ENCODE peak calls at places on chromosomes 1 and 21, in five cellular contexts. B is transverse colon; W is PC-3; V is A549; T is CD4-positive, alpha-beta memory T cell. G is an unnamed sample. For H3K4me1, the result is how much of the 10 kb centered on the place peaks cover.

GRCh38 chr1:93344484-93344883 is 1.2 kb upstream of the DR1 start:
- DNase-seq in W (no peak), V (no peak), B (no peak), T (no peak), G (no peak)

GRCh38 chr21:35587841-35588390 is 472.4 kb downstream of the SETD4 start:
- DNase-seq in V (no peak), T (no peak), W (no peak), B (no peak), G (no peak)

GRCh38 chr1:232524056-232524455 is 105.9 kb downstream of the SIPA1L2 start:
- DNase-seq in T (no peak), B (no peak), V (no peak), W (peak), G (no peak)

GRCh38 chr1:119565131-119565772 is 58.2 kb downstream of the HSD3B1 start:
- DNase-seq in V (no peak), B (no peak), T (no peak), W (peak), G (no peak)

GRCh38 chr1:87833158-87833557 is 504.5 kb downstream of the LMO4 start:
- DNase-seq in W (peak), T (no peak), V (no peak), B (no peak), G (no peak)

GRCh38 chr1:89598450-89599331 is 34.2 kb upstream of the LRRC8C start:
- DNase-seq in V (peak), T (peak), B (no peak), W (peak), G (no peak)

GRCh38 chr1:31760422-31760900 is 3.7 kb downstream of the ADGRB2 start:
- DNase-seq in B (no peak), V (no peak), T (peak), W (peak), G (no peak)

GRCh38 chr21:46368533-46369285 is 44.8 kb downstream of the PCNT start:
- DNase-seq in W (no peak), V (no peak), T (peak), B (no peak), G (no peak)

GRCh38 chr1:79295967-79296366 is 289.4 kb upstream of the ADGRL4 start:
- DNase-seq in T (no peak), V (no peak), B (no peak), W (no peak), G (no peak)

GRCh38 chr1:15994590-15995351 is 9.3 kb upstream of the SRARP start:
- DNase-seq in B (peak), T (peak), W (peak), V (peak), G (peak)

GRCh38 chr1:95926331-95926730 is 692.3 kb downstream of the RWDD3 start:
- DNase-seq in T (no peak), W (no peak), B (no peak), V (no peak), G (no peak)

GRCh38 chr1:30768830-30769718 is 11.5 kb upstream of the LAPTM5 start:
- DNase-seq in B (no peak), W (no peak), V (no peak), T (no peak), G (no peak)

GRCh38 chr1:55898191-55898590 is 681.2 kb downstream of the PLPP3 start:
- DNase-seq in V (peak), W (peak), B (no peak), T (no peak), G (no peak)

GRCh38 chr1:165290143-165290542 is 66.4 kb downstream of the LMX1A start:
- DNase-seq in V (peak), T (no peak), W (peak), B (no peak), G (no peak)

GRCh38 chr1:3674100-3675094 is 22.1 kb downstream of the TP73 start:
- DNase-seq in W (no peak), T (no peak), B (no peak), V (no peak), G (no peak)

GRCh38 chr1:41983451-41983850 is 64.7 kb upstream of the HIVEP3 start:
- DNase-seq in B (no peak), V (no peak), T (no peak), W (peak), G (no peak)

GRCh38 chr1:45348020-45348419 is 7.8 kb upstream of the MUTYH start:
- DNase-seq in V (no peak), W (peak), T (no peak), B (no peak), G (no peak)

GRCh38 chr1:180192172-180192571 is 37.5 kb downstream of the QSOX1 start:
- DNase-seq in T (no peak), V (no peak), W (no peak), B (no peak), G (no peak)

GRCh38 chr1:50705699-50706098 is 254.4 kb downstream of the FAF1 start:
- DNase-seq in B (no peak), V (no peak), W (no peak), T (no peak), G (peak)

GRCh38 chr1:77371396-77371795 is 89.6 kb downstream of the AK5 start:
- DNase-seq in V (no peak), B (no peak), T (no peak), W (no peak), G (no peak)

GRCh38 chr1:31297273-31298247 is 728 bp downstream of the ZCCHC17 start:
- DNase-seq in T (peak), V (no peak), W (peak), B (no peak), G (no peak)

GRCh38 chr1:178931843-178932551 is 61.1 kb upstream of the ANGPTL1 start:
- DNase-seq in W (no peak), T (no peak), V (no peak), B (peak), G (no peak)

GRCh38 chr1:176976236-176976635 is 188.3 kb downstream of the ASTN1 start:
- DNase-seq in W (no peak), V (no peak), T (no peak), B (no peak), G (no peak)

GRCh38 chr1:28577052-28577678 is 14.9 kb upstream of the RAB42 start:
- DNase-seq in T (no peak), B (no peak), V (no peak), W (no peak), G (no peak)

GRCh38 chr1:95547000-95547399 is 313.0 kb downstream of the RWDD3 start:
- DNase-seq in T (no peak), B (no peak), V (no peak), W (no peak), G (no peak)

GRCh38 chr1:160539896-160540858 is 17.1 kb upstream of the SLAMF6 start:
- DNase-seq in T (peak), B (peak), V (no peak), W (no peak), G (no peak)

GRCh38 chr1:16438516-16438915 is 1.3 kb upstream of the SPATA21 start:
- DNase-seq in T (no peak), B (no peak), V (no peak), W (no peak), G (no peak)

GRCh38 chr21:39430457-39430856 is 15.1 kb downstream of the LCA5L start:
- DNase-seq in B (no peak), W (no peak), V (no peak), T (no peak), G (no peak)

GRCh38 chr1:237873487-237873927 is 17.2 kb downstream of the ZP4 start:
- DNase-seq in T (no peak), W (peak), B (no peak), V (peak), G (no peak)

GRCh38 chr21:36260030-36260787 is 59.8 kb upstream of the MORC3 start:
- DNase-seq in V (peak), B (peak), T (peak), W (peak), G (peak)

GRCh38 chr1:6083801-6084467 is 38.2 kb downstream of the KCNAB2 start:
- DNase-seq in T (no peak), B (no peak), W (no peak), V (no peak), G (no peak)

GRCh38 chr1:95778217-95778616 is 544.2 kb downstream of the RWDD3 start:
- DNase-seq in W (no peak), V (no peak), B (no peak), T (no peak), G (no peak)

GRCh38 chr1:1437904-1438376 is 2.5 kb downstream of the VWA1 start:
- DNase-seq in B (peak), W (no peak), V (peak), T (no peak), G (no peak)
- H3K4me1 ChIP-seq in B (half or more), W (under half), V (under half), T (under half), G (under half)

GRCh38 chr1:226638608-226639007 is 90.0 kb downstream of the STUM start:
- DNase-seq in B (peak), W (no peak), V (no peak), T (no peak), G (peak)

GRCh38 chr1:226641671-226642231 is 93.2 kb downstream of the STUM start:
- DNase-seq in V (no peak), T (no peak), B (no peak), W (no peak), G (no peak)

GRCh38 chr1:226639631-226640061 is 91.1 kb downstream of the STUM start:
- DNase-seq in B (no peak), W (no peak), T (no peak), V (no peak), G (no peak)

GRCh38 chr1:226640737-226641136 is 92.2 kb downstream of the STUM start:
- DNase-seq in W (no peak), T (no peak), V (no peak), B (no peak), G (no peak)

DNA sequence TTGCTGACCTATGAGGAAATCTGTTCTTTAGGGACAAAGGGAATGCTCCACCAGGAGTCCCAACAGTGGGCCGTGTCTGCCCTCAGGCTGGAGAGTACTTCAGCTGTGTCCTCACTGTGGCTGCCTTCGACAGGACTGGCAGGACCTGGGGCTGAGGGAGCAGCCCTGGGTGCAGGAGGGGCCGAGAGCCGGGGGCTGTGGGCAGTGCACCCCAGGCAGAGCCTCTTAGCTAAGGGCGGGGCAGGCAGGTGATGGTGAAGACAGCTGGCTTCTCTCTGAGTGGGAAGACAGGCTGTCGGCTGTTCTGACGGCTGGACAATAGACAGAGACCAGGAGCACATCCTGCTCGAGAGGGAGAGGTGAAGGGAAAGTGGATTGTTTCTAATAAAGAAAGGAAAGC is 91.7 kb downstream of the STUM start:
- DNase-seq in W (no peak), T (no peak), V (no peak), B (no peak), G (no peak)
- H3K4me1 ChIP-seq in W (under half), T (half or more), V (under half), B (under half), G (under half)

GRCh38 chr1:145959333-145959732 is 1.5 kb upstream of the LIX1L start:
- DNase-seq in T (no peak), B (no peak), V (no peak), W (no peak), G (no peak)
- H3K4me1 ChIP-seq in T (half or more), B (half or more), V (half or more), W (half or more), G (under half)

GRCh38 chr1:235421751-235422150 is 54.5 kb downstream of the TBCE start:
- DNase-seq in V (no peak), W (no peak), B (no peak), T (no peak), G (no peak)
- H3K4me1 ChIP-seq in V (under half), W (under half), B (under half), T (under half), G (under half)

GRCh38 chr1:223700942-223701637 is 11.2 kb upstream of the CAPN2 start:
- DNase-seq in V (peak), B (no peak), T (no peak), W (peak), G (no peak)

GRCh38 chr1:223706077-223706988 is 6.0 kb upstream of the CAPN2 start:
- DNase-seq in W (peak), T (no peak), B (peak), V (peak), G (no peak)

GRCh38 chr1:223704921-223705878 is 7.1 kb upstream of the CAPN2 start:
- DNase-seq in B (no peak), V (peak), T (no peak), W (peak), G (no peak)

GRCh38 chr1:223702735-223703667 is 9.3 kb upstream of the CAPN2 start:
- DNase-seq in W (peak), V (peak), T (no peak), B (no peak), G (no peak)

DNA sequence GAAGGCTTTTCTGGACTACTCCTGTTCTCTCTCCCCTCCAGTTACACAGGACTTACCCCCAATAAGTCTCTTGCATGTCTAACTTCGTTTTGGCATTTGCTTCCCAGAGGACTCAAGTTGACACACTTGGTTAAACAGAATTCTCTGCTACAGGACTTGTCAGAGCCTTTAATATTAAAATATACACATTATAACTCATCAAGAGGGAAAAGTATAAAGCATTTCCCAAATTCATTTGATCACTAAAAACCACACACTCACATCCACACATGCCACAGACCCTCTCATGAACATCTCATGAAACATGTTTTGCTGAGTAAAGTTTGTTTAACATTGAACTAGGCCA is 8.7 kb upstream of the CAPN2 start:
- DNase-seq in V (no peak), T (no peak), W (no peak), B (no peak), G (no peak)
- H3K4me1 ChIP-seq in V (half or more), T (under half), W (half or more), B (under half), G (under half)

GRCh38 chr1:7296968-7297367 is 474.1 kb upstream of the VAMP3 start:
- DNase-seq in V (no peak), W (no peak), B (no peak), T (no peak), G (no peak)

GRCh38 chr1:7293702-7294630 is 477.1 kb upstream of the VAMP3 start:
- DNase-seq in W (no peak), B (no peak), T (no peak), V (no peak), G (no peak)

GRCh38 chr1:7298145-7298544 is 473.0 kb upstream of the VAMP3 start:
- DNase-seq in B (no peak), W (no peak), V (no peak), T (no peak), G (no peak)

GRCh38 chr1:7294636-7295035 is 476.5 kb upstream of the VAMP3 start:
- DNase-seq in T (no peak), V (no peak), B (no peak), W (no peak), G (no peak)

GRCh38 chr1:7295946-7296345 is 475.1 kb upstream of the VAMP3 start:
- DNase-seq in T (no peak), W (no peak), V (no peak), B (no peak), G (no peak)
- H3K4me1 ChIP-seq in T (under half), W (under half), V (under half), B (under half), G (under half)

GRCh38 chr1:62054188-62054587 is 140.5 kb upstream of the L1TD1 start:
- DNase-seq in T (no peak), B (no peak), V (no peak), W (no peak), G (no peak)
- H3K4me1 ChIP-seq in T (under half), B (under half), V (under half), W (under half), G (under half)

G was measured in prostate gland.